ENCODE peak calls at places on chromosomes 6 and 20, in five cellular contexts. M is A172, B is body of pancreas, V is HS-5, E is left colon. P is an unnamed sample.

GRCh38 chr6:151391021-151391470 is 313 bp downstream of the ZBTB2 start:
- DNase-seq in M (peak), E (peak), V (no peak), B (peak), P (peak)

GRCh38 chr6:34718867-34719441 is 22.4 kb upstream of the ILRUN start:
- DNase-seq in M (no peak), E (no peak), V (no peak), B (no peak), P (no peak)

GRCh38 chr6:151658091-151658490 is 149.4 kb upstream of the ESR1 start:
- DNase-seq in M (no peak), E (no peak), V (no peak), B (no peak), P (no peak)

GRCh38 chr6:101434601-101435000 is 41.1 kb downstream of the GRIK2 start:
- DNase-seq in B (no peak), V (no peak), M (no peak), E (no peak), P (no peak)

GRCh38 chr6:129069006-129069405 is 186.1 kb downstream of the LAMA2 start:
- DNase-seq in M (no peak), V (no peak), E (no peak), B (no peak), P (no peak)

GRCh38 chr6:131510094-131510493 is 62.9 kb upstream of the ARG1 start:
- DNase-seq in V (no peak), B (no peak), E (no peak), M (no peak), P (no peak)

GRCh38 chr6:815348-815738 is 122.4 kb upstream of the EXOC2 start:
- DNase-seq in M (no peak), E (no peak), V (no peak), B (peak), P (no peak)

GRCh38 chr20:46222521-46223007 is 85.7 kb downstream of the CDH22 start:
- DNase-seq in B (peak), E (no peak), V (no peak), M (no peak), P (peak)

GRCh38 chr20:62155428-62156253 is 12.1 kb downstream of the SS18L1 start:
- DNase-seq in B (no peak), M (peak), E (no peak), V (no peak), P (no peak)

GRCh38 chr6:21523652-21524051 is 69.9 kb upstream of the SOX4 start:
- DNase-seq in E (no peak), M (no peak), V (no peak), B (peak), P (no peak)